ENCODE peak calls at places on chromosomes 4 and X, in nine cellular contexts. P is mesendoderm, O is SK-N-SH, K is AG04450, A is lower lobe of right lung, D is IMR-90, C is transverse colon, F is aorta, V is GM23248. N is an unnamed sample.

GRCh38 chrX:50202539-50202938 is 1.7 kb upstream of the AKAP4 start:
- DNase-seq in K (no peak), D (no peak), F (no peak), A (no peak), P (peak; percentile 52), C (no peak), O (no peak), V (peak; percentile 10), N (no peak)

GRCh38 chrX:106912864-106913263 is 7.3 kb upstream of the CLDN2 start:
- DNase-seq in A (no peak), K (no peak), D (peak; percentile 57), V (peak; percentile 61), F (no peak), P (no peak), C (no peak), O (no peak), N (no peak)

GRCh38 chr4:159655547-159655946 is 552.7 kb downstream of the RAPGEF2 start:
- DNase-seq in C (no peak), P (no peak), F (no peak), O (no peak), A (no peak), V (no peak), D (no peak), K (no peak), N (no peak)

GRCh38 chr4:153137168-153137567 is 67.1 kb upstream of the TRIM2 start:
- DNase-seq in P (peak; percentile 51), V (peak; percentile 98), D (peak; percentile 83), K (no peak), O (no peak), A (no peak), F (peak; percentile 83), C (no peak), N (no peak)

GRCh38 chr4:21656832-21657231 is 291.7 kb downstream of the KCNIP4 start:
- DNase-seq in K (no peak), F (no peak), V (peak; percentile 69), A (no peak), C (no peak), O (no peak), D (no peak), P (peak; percentile 67), N (no peak)

GRCh38 chrX:679161-679979 is 48.8 kb downstream of the SHOX start:
- DNase-seq in D (no peak), K (no peak), A (no peak), C (no peak), V (no peak), O (no peak), P (no peak), F (no peak), N (no peak)

GRCh38 chr4:146648384-146648783 is 9.7 kb downstream of the POU4F2 start:
- DNase-seq in C (no peak), A (no peak), V (no peak), K (no peak), D (no peak), O (peak; percentile 38), P (peak; percentile 51), F (no peak), N (peak; percentile 67)

GRCh38 chr4:79042079-79042674 is 102.9 kb upstream of the PAQR3 start:
- DNase-seq in K (peak; percentile 1), O (peak; percentile 46), V (peak; percentile 57), C (no peak), D (peak; percentile 22), F (no peak), P (peak; percentile 36), A (no peak), N (peak; percentile 15)

GRCh38 chr4:1567808-1568581 is 116.1 kb downstream of the FAM53A start:
- DNase-seq in K (no peak), A (peak; percentile 46), V (peak; percentile 36), D (no peak), P (no peak), C (no peak), F (peak; percentile 77), O (no peak), N (peak; percentile 77)

GRCh38 chr4:40662962-40663604 is 33.4 kb upstream of the RBM47 start:
- DNase-seq in C (no peak), P (no peak), O (no peak), K (peak; percentile 45), F (no peak), V (peak; percentile 91), A (peak; percentile 50), D (peak; percentile 89), N (no peak)

GRCh38 chr4:138279286-138279685 is 37.1 kb upstream of the SLC7A11 start:
- DNase-seq in V (no peak), K (no peak), A (no peak), O (no peak), D (no peak), F (no peak), C (no peak), P (no peak), N (no peak)

GRCh38 chrX:2266445-2267349 is 234.1 kb downstream of the DHRSX start:
- DNase-seq in O (no peak), F (peak; percentile 22), D (no peak), C (no peak), P (no peak), V (no peak), A (no peak), K (no peak), N (no peak)

GRCh38 chrX:2267890-2268289 is 232.9 kb downstream of the DHRSX start:
- DNase-seq in D (no peak), A (no peak), C (no peak), O (no peak), K (no peak), V (no peak), P (no peak), F (peak; percentile 33), N (no peak)

GRCh38 chrX:2262679-2263055 is 238.1 kb downstream of the DHRSX start:
- DNase-seq in C (no peak), K (no peak), F (peak; percentile 64), V (no peak), O (no peak), D (no peak), P (peak; percentile 65), A (no peak), N (peak; percentile 72)

GRCh38 chrX:2261838-2262678 is 238.7 kb downstream of the DHRSX start:
- DNase-seq in K (no peak), V (peak; percentile 12), P (no peak), A (no peak), F (peak; percentile 57), O (no peak), C (no peak), D (peak; percentile 8), N (no peak)

GRCh38 chrX:2264179-2265030 is 236.4 kb downstream of the DHRSX start:
- DNase-seq in K (no peak), A (no peak), O (no peak), P (no peak), V (no peak), C (no peak), F (peak; percentile 49), D (no peak), N (no peak)
- H3K4me3 ChIP-seq in K (no peak overlapping the region), A (no peak overlapping the region), O (no peak overlapping the region), P (no peak overlapping the region), V (no peak overlapping the region), C (no peak overlapping the region), F (no peak overlapping the region), D (no peak overlapping the region), N (no peak overlapping the region)

DNA sequence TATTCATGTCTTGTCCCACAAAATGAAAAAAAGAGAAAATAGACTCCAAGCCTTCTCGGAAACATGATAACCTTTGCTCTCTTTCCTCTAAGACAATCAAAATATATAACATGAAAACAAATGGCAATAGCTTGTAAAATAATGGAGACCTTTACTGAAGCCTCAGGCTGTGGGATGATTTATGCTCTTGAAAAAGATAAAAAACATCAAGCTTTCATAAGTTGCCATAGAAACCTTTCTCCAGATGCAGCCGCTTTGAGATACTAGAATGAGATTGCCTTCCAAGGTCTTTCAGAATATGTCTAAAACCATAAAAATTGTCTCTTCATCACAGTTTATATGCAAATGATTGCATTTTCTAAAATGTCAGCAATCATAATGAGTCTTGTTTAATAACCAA is 31.6 kb downstream of the MAOB start:
- DNase-seq in D (no peak), O (peak; percentile 30), A (no peak), P (no peak), K (no peak), C (no peak), V (no peak), F (no peak), N (no peak)
- H3K27me3 ChIP-seq in D (no peaks in the 10 kb centered on the region), O (no peaks in the 10 kb centered on the region), A (no peaks in the 10 kb centered on the region), P (no peaks in the 10 kb centered on the region), K (no peaks in the 10 kb centered on the region), C (no peaks in the 10 kb centered on the region), V (no peaks in the 10 kb centered on the region), F (no peaks in the 10 kb centered on the region), N (no peaks in the 10 kb centered on the region)

DNA sequence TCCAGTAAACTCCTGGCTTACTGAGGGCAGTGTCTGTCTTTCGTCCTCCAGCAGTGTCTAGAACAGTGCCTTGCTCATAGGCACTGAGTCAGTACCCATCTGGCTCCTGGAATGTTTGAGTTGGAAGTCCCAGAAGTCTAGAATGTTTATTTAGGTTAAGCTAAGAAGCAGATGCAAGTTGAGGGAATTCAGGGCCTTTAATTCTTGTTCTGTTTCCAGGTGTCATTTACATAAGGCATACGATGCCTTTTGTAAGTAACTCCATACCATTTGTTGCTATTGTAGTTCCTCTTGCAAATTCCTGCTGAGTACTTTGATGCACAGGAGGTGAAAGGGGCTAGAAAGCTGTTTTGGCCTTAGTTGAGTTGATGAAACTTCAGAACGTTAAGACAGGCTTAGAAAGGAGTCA is 22.2 kb downstream of the ARHGAP10 start:
- DNase-seq in P (no peak), A (no peak), V (peak; percentile 86), C (no peak), K (peak; percentile 82), D (peak; percentile 95), O (no peak), F (no peak), N (peak; percentile 12)
- H3K4me3 ChIP-seq in P (no peak overlapping the region), A (no peak overlapping the region), V (peak overlapping the region; percentile 6), C (no peak overlapping the region), K (no peak overlapping the region), D (no peak overlapping the region), O (no peak overlapping the region), F (no peak overlapping the region), N (no peak overlapping the region)

GRCh38 chr4:108885211-108885610 is 122.4 kb upstream of the ETNPPL start:
- DNase-seq in K (no peak), F (no peak), P (no peak), V (peak; percentile 17), A (no peak), D (peak; percentile 58), C (no peak), O (no peak), N (no peak)

GRCh38 chr4:108884596-108884995 is 121.7 kb upstream of the ETNPPL start:
- DNase-seq in O (no peak), D (peak; percentile 31), A (no peak), F (no peak), C (no peak), V (peak; percentile 16), P (no peak), K (no peak), N (no peak)

GRCh38 chr4:108877821-108878220 is 115.0 kb upstream of the ETNPPL start:
- DNase-seq in F (no peak), D (no peak), O (no peak), C (no peak), P (peak; percentile 47), A (no peak), K (no peak), V (no peak), N (no peak)

GRCh38 chr4:108878781-108879180 is 115.9 kb upstream of the ETNPPL start:
- DNase-seq in C (no peak), V (no peak), D (no peak), K (no peak), O (no peak), P (no peak), F (no peak), A (no peak), N (no peak)

DNA sequence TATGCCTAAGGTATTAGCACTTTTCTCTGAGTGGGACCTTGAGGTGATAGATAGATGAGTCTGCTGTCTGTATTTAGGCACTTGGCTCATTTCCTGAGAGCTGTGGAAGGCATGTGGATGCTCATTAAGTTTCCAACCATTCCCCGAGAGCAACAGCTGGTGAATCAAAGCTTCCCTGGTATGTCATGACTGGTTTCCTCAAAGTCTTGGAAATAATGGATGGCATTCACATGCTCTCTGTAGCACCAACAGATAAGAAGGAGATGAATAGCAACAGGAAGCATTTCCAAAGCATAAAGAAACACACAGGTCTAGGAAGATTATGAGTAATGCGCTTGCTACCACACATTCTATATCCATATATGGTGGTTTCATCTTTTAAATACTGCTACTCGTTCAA is 118.3 kb upstream of the ETNPPL start:
- DNase-seq in C (no peak), V (peak; percentile 68), F (no peak), O (no peak), K (peak; percentile 59), D (peak; percentile 96), A (no peak), P (peak; percentile 59), N (no peak)
- H3K27me3 ChIP-seq in C (no peaks in the 10 kb centered on the region), V (no peaks in the 10 kb centered on the region), F (no peaks in the 10 kb centered on the region), O (no peaks in the 10 kb centered on the region), K (no peaks in the 10 kb centered on the region), D (no peaks in the 10 kb centered on the region), A (no peaks in the 10 kb centered on the region), P (no peaks in the 10 kb centered on the region), N (no peaks in the 10 kb centered on the region)